ENCODE peak calls at places on chromosomes 5 and 9, in nine cellular contexts. One of them, this sample, is unnamed.

GRCh38 chr9:33177633-33178032 is 10.5 kb upstream of the B4GALT1 start:
- DNase-seq in heart right ventricle: no peak
- DNase-seq in transverse colon: no peak
- DNase-seq in K562: no peak
- DNase-seq in left ventricle myocardium inferior: no peak
- DNase-seq in OCI-LY7: peak
- DNase-seq in thyroid gland: no peak
- DNase-seq in AG04450: no peak
- DNase-seq in neuronal stem cell: no peak
- DNase-seq in this sample: no peak

GRCh38 chr5:167050568-167051214 is 1240.8 kb upstream of the WWC1 start:
- DNase-seq in heart right ventricle: no peak
- DNase-seq in transverse colon: no peak
- DNase-seq in K562: no peak
- DNase-seq in left ventricle myocardium inferior: no peak
- DNase-seq in OCI-LY7: no peak
- DNase-seq in thyroid gland: no peak
- DNase-seq in AG04450: no peak
- DNase-seq in neuronal stem cell: no peak
- DNase-seq in this sample: no peak

GRCh38 chr5:134133995-134134541 is 19.6 kb downstream of the TCF7 start:
- DNase-seq in heart right ventricle: no peak
- DNase-seq in transverse colon: no peak
- DNase-seq in K562: no peak
- DNase-seq in left ventricle myocardium inferior: peak
- DNase-seq in OCI-LY7: no peak
- DNase-seq in thyroid gland: peak
- DNase-seq in AG04450: no peak
- DNase-seq in neuronal stem cell: no peak
- DNase-seq in this sample: no peak

GRCh38 chr5:67773439-67773988 is 442.0 kb upstream of the PIK3R1 start:
- DNase-seq in heart right ventricle: no peak
- DNase-seq in transverse colon: peak
- DNase-seq in K562: no peak
- DNase-seq in left ventricle myocardium inferior: peak
- DNase-seq in OCI-LY7: no peak
- DNase-seq in thyroid gland: no peak
- DNase-seq in AG04450: no peak
- DNase-seq in neuronal stem cell: peak
- DNase-seq in this sample: no peak

GRCh38 chr5:127833999-127834953 is 131.1 kb downstream of the CCDC192 start:
- DNase-seq in heart right ventricle: no peak
- DNase-seq in transverse colon: no peak
- DNase-seq in K562: no peak
- DNase-seq in left ventricle myocardium inferior: no peak
- DNase-seq in OCI-LY7: no peak
- DNase-seq in thyroid gland: no peak
- DNase-seq in AG04450: no peak
- DNase-seq in neuronal stem cell: no peak
- DNase-seq in this sample: no peak

GRCh38 chr5:83433891-83434290 is 37.7 kb upstream of the VCAN start:
- DNase-seq in heart right ventricle: no peak
- DNase-seq in transverse colon: no peak
- DNase-seq in K562: no peak
- DNase-seq in left ventricle myocardium inferior: no peak
- DNase-seq in OCI-LY7: no peak
- DNase-seq in thyroid gland: no peak
- DNase-seq in AG04450: no peak
- DNase-seq in neuronal stem cell: no peak
- DNase-seq in this sample: no peak

GRCh38 chr5:74916831-74917710 is 50.9 kb upstream of the FAM169A start:
- DNase-seq in heart right ventricle: no peak
- DNase-seq in transverse colon: no peak
- DNase-seq in K562: no peak
- DNase-seq in left ventricle myocardium inferior: no peak
- DNase-seq in OCI-LY7: no peak
- DNase-seq in thyroid gland: no peak
- DNase-seq in AG04450: no peak
- DNase-seq in neuronal stem cell: no peak
- DNase-seq in this sample: no peak

GRCh38 chr5:16260000-16260399 is 80.4 kb upstream of the MARCHF11 start:
- DNase-seq in heart right ventricle: no peak
- DNase-seq in transverse colon: no peak
- DNase-seq in K562: no peak
- DNase-seq in left ventricle myocardium inferior: no peak
- DNase-seq in OCI-LY7: no peak
- DNase-seq in thyroid gland: no peak
- DNase-seq in AG04450: no peak
- DNase-seq in neuronal stem cell: no peak
- DNase-seq in this sample: no peak

GRCh38 chr5:124353016-124353415 is 393.4 kb downstream of the ZNF608 start:
- DNase-seq in heart right ventricle: no peak
- DNase-seq in transverse colon: no peak
- DNase-seq in K562: no peak
- DNase-seq in left ventricle myocardium inferior: no peak
- DNase-seq in OCI-LY7: no peak
- DNase-seq in thyroid gland: no peak
- DNase-seq in AG04450: no peak
- DNase-seq in neuronal stem cell: no peak
- DNase-seq in this sample: no peak

GRCh38 chr5:173802670-173803165 is 85.4 kb upstream of the CPEB4 start:
- DNase-seq in heart right ventricle: no peak
- DNase-seq in transverse colon: peak
- DNase-seq in K562: no peak
- DNase-seq in left ventricle myocardium inferior: peak
- DNase-seq in OCI-LY7: no peak
- DNase-seq in thyroid gland: no peak
- DNase-seq in AG04450: no peak
- DNase-seq in neuronal stem cell: no peak
- DNase-seq in this sample: no peak

GRCh38 chr5:14417232-14417730 is 164.3 kb upstream of the OTULINL start:
- DNase-seq in heart right ventricle: no peak
- DNase-seq in transverse colon: no peak
- DNase-seq in K562: no peak
- DNase-seq in left ventricle myocardium inferior: no peak
- DNase-seq in OCI-LY7: no peak
- DNase-seq in thyroid gland: no peak
- DNase-seq in AG04450: no peak
- DNase-seq in neuronal stem cell: no peak
- DNase-seq in this sample: no peak

GRCh38 chr9:82606761-82607382 is 456.1 kb downstream of the RASEF start:
- DNase-seq in heart right ventricle: peak
- DNase-seq in transverse colon: peak
- DNase-seq in K562: no peak
- DNase-seq in left ventricle myocardium inferior: no peak
- DNase-seq in OCI-LY7: peak
- DNase-seq in thyroid gland: peak
- DNase-seq in AG04450: no peak
- DNase-seq in neuronal stem cell: peak
- DNase-seq in this sample: no peak

GRCh38 chr9:93134740-93135444 is 841 bp upstream of the NINJ1 start:
- DNase-seq in heart right ventricle: no peak
- DNase-seq in transverse colon: no peak
- DNase-seq in K562: no peak
- DNase-seq in left ventricle myocardium inferior: no peak
- DNase-seq in OCI-LY7: no peak
- DNase-seq in thyroid gland: no peak
- DNase-seq in AG04450: no peak
- DNase-seq in neuronal stem cell: no peak
- DNase-seq in this sample: no peak

GRCh38 chr5:157743163-157744054 is at the start of gene LSM11:
- DNase-seq in heart right ventricle: peak
- DNase-seq in transverse colon: peak
- DNase-seq in K562: peak
- DNase-seq in left ventricle myocardium inferior: peak
- DNase-seq in OCI-LY7: peak
- DNase-seq in thyroid gland: peak
- DNase-seq in AG04450: no peak
- DNase-seq in neuronal stem cell: peak
- DNase-seq in this sample: no peak

GRCh38 chr5:157744055-157745011 is 821 bp downstream of the LSM11 start:
- DNase-seq in heart right ventricle: peak
- DNase-seq in transverse colon: peak
- DNase-seq in K562: peak
- DNase-seq in left ventricle myocardium inferior: peak
- DNase-seq in OCI-LY7: peak
- DNase-seq in thyroid gland: no peak
- DNase-seq in AG04450: no peak
- DNase-seq in neuronal stem cell: no peak
- DNase-seq in this sample: no peak

GRCh38 chr5:157747766-157748700 is 4.5 kb downstream of the LSM11 start:
- DNase-seq in heart right ventricle: no peak
- DNase-seq in transverse colon: no peak
- DNase-seq in K562: no peak
- DNase-seq in left ventricle myocardium inferior: no peak
- DNase-seq in OCI-LY7: no peak
- DNase-seq in thyroid gland: no peak
- DNase-seq in AG04450: no peak
- DNase-seq in neuronal stem cell: no peak
- DNase-seq in this sample: no peak

GRCh38 chr5:157747173-157747758 is 3.8 kb downstream of the LSM11 start:
- DNase-seq in heart right ventricle: no peak
- DNase-seq in transverse colon: no peak
- DNase-seq in K562: no peak
- DNase-seq in left ventricle myocardium inferior: no peak
- DNase-seq in OCI-LY7: no peak
- DNase-seq in thyroid gland: no peak
- DNase-seq in AG04450: no peak
- DNase-seq in neuronal stem cell: no peak
- DNase-seq in this sample: no peak

GRCh38 chr5:157745041-157745456 is 1.5 kb downstream of the LSM11 start:
- DNase-seq in heart right ventricle: no peak
- DNase-seq in transverse colon: no peak
- DNase-seq in K562: no peak
- DNase-seq in left ventricle myocardium inferior: no peak
- DNase-seq in OCI-LY7: no peak
- DNase-seq in thyroid gland: no peak
- DNase-seq in AG04450: no peak
- DNase-seq in neuronal stem cell: no peak
- DNase-seq in this sample: no peak
- H3K4me3 ChIP-seq in heart right ventricle: peak
- H3K4me3 ChIP-seq in transverse colon: peak
- H3K4me3 ChIP-seq in K562: no peak
- H3K4me3 ChIP-seq in left ventricle myocardium inferior: peak
- H3K4me3 ChIP-seq in OCI-LY7: peak
- H3K4me3 ChIP-seq in thyroid gland: no peak
- H3K4me3 ChIP-seq in AG04450: peak
- H3K4me3 ChIP-seq in neuronal stem cell: peak
- H3K4me3 ChIP-seq in this sample: peak

DNA sequence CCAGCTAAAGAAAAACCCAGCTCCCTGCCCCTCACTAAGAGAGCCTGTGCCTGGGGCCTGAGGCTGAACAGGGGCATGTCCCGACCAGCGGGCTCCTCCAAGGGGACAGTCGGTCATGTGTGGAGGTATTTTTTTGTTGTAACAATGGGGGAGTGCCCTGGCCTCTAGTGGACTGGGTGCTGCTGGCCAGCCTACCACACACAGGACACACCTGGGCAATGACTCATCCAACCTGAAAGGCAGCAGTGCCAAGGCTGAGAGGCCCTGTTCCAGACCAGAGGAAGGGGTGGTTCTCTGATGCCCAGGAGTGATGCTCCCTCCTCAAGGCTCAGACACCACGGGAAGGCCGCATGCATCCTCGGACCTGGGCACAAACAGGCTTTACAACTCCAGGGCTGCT is 181.5 kb downstream of the OLFM1 start:
- DNase-seq in heart right ventricle: no peak
- DNase-seq in transverse colon: no peak
- DNase-seq in K562: no peak
- DNase-seq in left ventricle myocardium inferior: no peak
- DNase-seq in OCI-LY7: no peak
- DNase-seq in thyroid gland: peak
- DNase-seq in AG04450: no peak
- DNase-seq in neuronal stem cell: no peak
- DNase-seq in this sample: no peak
- H3K27ac ChIP-seq in heart right ventricle: no peak
- H3K27ac ChIP-seq in transverse colon: no peak
- H3K27ac ChIP-seq in K562: no peak
- H3K27ac ChIP-seq in left ventricle myocardium inferior: no peak
- H3K27ac ChIP-seq in OCI-LY7: no peak
- H3K27ac ChIP-seq in thyroid gland: no peak
- H3K27ac ChIP-seq in AG04450: no peak
- H3K27ac ChIP-seq in neuronal stem cell: no peak
- H3K27ac ChIP-seq in this sample: no peak

DNA sequence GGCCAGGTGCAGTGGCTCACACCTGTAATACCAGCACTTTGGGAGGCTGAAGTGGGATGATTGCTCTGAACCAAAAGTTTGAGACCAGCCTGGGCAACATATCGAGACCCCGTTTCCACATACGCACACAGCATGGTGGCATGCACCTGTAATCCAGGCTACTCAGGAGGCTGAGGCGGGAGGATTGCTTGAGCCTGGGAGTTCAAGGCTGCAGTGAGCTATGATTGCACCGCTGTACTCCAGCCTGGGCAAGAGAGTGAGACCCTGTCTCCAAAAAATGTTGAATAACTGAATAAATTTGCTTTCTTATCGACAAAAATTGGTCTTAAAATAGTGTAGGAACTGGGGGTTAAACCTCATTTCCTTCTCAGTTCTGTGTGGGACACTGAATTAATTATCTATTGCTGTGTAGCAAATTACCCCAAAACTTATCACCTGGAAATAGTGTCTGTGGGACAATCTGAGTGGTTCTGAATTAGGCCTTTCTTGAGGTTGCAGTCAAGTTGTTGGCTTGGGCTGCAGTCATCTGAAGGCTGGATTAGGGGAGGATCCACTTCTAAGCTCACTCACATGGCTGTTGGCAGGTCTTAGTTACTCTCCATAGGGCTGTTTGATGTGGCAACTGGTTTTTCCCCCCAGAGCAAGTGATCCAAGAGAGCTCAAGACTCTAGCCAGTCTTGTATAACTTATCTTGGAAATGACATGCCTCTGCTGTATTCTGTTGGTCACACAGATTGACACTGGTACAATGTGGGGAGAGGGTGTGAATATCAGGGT is 2.0 kb downstream of the SNX30 start:
- DNase-seq in heart right ventricle: no peak
- DNase-seq in transverse colon: no peak
- DNase-seq in K562: no peak
- DNase-seq in left ventricle myocardium inferior: no peak
- DNase-seq in OCI-LY7: no peak
- DNase-seq in thyroid gland: no peak
- DNase-seq in AG04450: no peak
- DNase-seq in neuronal stem cell: no peak
- DNase-seq in this sample: no peak
- H3K4me3 ChIP-seq in heart right ventricle: no peak
- H3K4me3 ChIP-seq in transverse colon: peak
- H3K4me3 ChIP-seq in K562: no peak
- H3K4me3 ChIP-seq in left ventricle myocardium inferior: peak
- H3K4me3 ChIP-seq in OCI-LY7: peak
- H3K4me3 ChIP-seq in thyroid gland: no peak
- H3K4me3 ChIP-seq in AG04450: peak
- H3K4me3 ChIP-seq in neuronal stem cell: peak
- H3K4me3 ChIP-seq in this sample: no peak

DNA sequence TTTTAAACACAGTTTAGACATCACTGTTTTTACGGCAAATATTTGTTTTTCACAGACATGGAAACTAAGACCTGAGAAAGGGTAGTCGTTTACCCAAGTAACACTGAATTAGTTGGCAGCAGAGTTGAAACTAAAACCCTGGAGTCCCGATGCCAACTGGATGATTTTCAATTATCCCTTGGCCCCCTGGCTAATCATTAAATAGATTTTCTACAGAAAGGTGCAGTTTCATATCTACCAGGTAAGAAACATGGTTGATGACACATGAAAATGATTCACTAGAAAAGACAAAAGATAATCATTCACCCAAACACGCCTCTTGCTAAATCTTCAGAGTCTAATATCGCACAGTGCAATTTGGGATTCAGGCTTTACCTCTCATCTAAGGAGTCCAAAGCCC is 136.9 kb downstream of the SEMA5A start:
- DNase-seq in heart right ventricle: no peak
- DNase-seq in transverse colon: no peak
- DNase-seq in K562: no peak
- DNase-seq in left ventricle myocardium inferior: no peak
- DNase-seq in OCI-LY7: no peak
- DNase-seq in thyroid gland: no peak
- DNase-seq in AG04450: no peak
- DNase-seq in neuronal stem cell: no peak
- DNase-seq in this sample: no peak
- H3K27ac ChIP-seq in heart right ventricle: no peak
- H3K27ac ChIP-seq in transverse colon: no peak
- H3K27ac ChIP-seq in K562: no peak
- H3K27ac ChIP-seq in left ventricle myocardium inferior: no peak
- H3K27ac ChIP-seq in OCI-LY7: no peak
- H3K27ac ChIP-seq in thyroid gland: no peak
- H3K27ac ChIP-seq in AG04450: no peak
- H3K27ac ChIP-seq in neuronal stem cell: no peak
- H3K27ac ChIP-seq in this sample: no peak

This sample was measured in vagina.